ENCODE peak calls at places on chromosomes 11 and 22, in five cellular contexts. A is body of pancreas, M is right lobe of liver, W is A549, F is dorsolateral prefrontal cortex. K is an unnamed sample.

GRCh38 chr11:82874646-82875523 is 25.3 kb downstream of the PRCP start:
- DNase-seq in A (no peak), M (no peak), W (no peak), F (no peak), K (no peak)

GRCh38 chr11:2096919-2097301 is 42.3 kb downstream of the IGF2 start:
- DNase-seq in A (no peak), M (no peak), W (no peak), F (no peak), K (no peak)

GRCh38 chr11:99973993-99974392 is 713.1 kb upstream of the ARHGAP42 start:
- DNase-seq in A (no peak), M (no peak), W (peak; percentile 4), F (no peak), K (no peak)

GRCh38 chr22:26565889-26566288 is 24.0 kb downstream of the TPST2 start:
- DNase-seq in A (no peak), M (no peak), W (no peak), F (no peak), K (no peak)

GRCh38 chr22:22201925-22202343 is 42.7 kb upstream of the VPREB1 start:
- DNase-seq in A (no peak), M (no peak), W (no peak), F (no peak), K (no peak)

GRCh38 chr11:130211781-130212401 is 52.3 kb downstream of the ST14 start:
- DNase-seq in A (no peak), M (no peak), W (no peak), F (peak; percentile 34), K (no peak)

GRCh38 chr11:102010776-102011500 is 36.3 kb upstream of the CFAP300 start:
- DNase-seq in A (peak; percentile 10), M (peak; percentile 18), W (peak; percentile 79), F (no peak), K (no peak)

GRCh38 chr22:27347951-27348350 is 453.6 kb downstream of the MN1 start:
- DNase-seq in A (no peak), M (no peak), W (no peak), F (no peak), K (no peak)

GRCh38 chr11:26741036-26741435 is 19.2 kb upstream of the SLC5A12 start:
- DNase-seq in A (no peak), M (no peak), W (no peak), F (no peak), K (no peak)

GRCh38 chr11:32316232-32316631 is 119.1 kb downstream of the WT1 start:
- DNase-seq in A (no peak), M (no peak), W (no peak), F (no peak), K (no peak)

GRCh38 chr11:43574949-43575915 is 105.3 kb upstream of the HSD17B12 start:
- DNase-seq in A (no peak), M (peak; percentile 24), W (no peak), F (peak; percentile 86), K (no peak)

GRCh38 chr22:31538815-31539214 is 42.5 kb downstream of the SFI1 start:
- DNase-seq in A (no peak), M (no peak), W (no peak), F (peak; percentile 47), K (no peak)

GRCh38 chr11:64996710-64997380 is at the start of gene BATF2:
- DNase-seq in A (peak; percentile 95), M (peak; percentile 85), W (peak; percentile 89), F (peak; percentile 60), K (no peak)

GRCh38 chr11:128420943-128421342 is 166.4 kb downstream of the ETS1 start:
- DNase-seq in A (peak; percentile 39), M (no peak), W (no peak), F (no peak), K (no peak)
- H3K27ac ChIP-seq in A (no peak overlapping the region), M (no peak overlapping the region), W (no peak overlapping the region), F (no peak overlapping the region), K (no peak overlapping the region)

DNA sequence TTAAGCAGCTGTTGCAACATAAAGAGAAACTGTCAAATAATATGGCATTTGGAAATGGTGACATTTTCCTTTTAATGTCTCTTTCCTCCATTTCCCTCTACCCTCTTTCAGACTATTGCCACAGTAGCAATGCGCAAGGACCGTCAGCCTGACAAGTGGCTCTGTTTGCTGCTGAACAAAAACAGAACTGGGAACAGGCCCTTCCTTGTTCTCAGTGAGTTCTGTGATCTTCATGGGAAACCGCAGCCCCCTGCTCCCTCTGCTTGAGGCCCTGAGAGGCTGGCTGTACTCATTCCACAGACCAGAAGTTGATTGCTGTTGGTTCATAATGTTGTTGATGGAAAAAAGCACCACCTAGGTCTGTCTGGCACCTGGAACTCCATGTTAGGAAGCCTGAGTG is 559.7 kb downstream of the OPCML start:
- DNase-seq in A (no peak), M (no peak), W (no peak), F (peak; percentile 67), K (no peak)
- H3K27ac ChIP-seq in A (no peak overlapping the region), M (no peak overlapping the region), W (no peak overlapping the region), F (peak overlapping the region; percentile 94), K (no peak overlapping the region)

GRCh38 chr22:50691521-50691920 is 18.9 kb downstream of the SHANK3 start:
- DNase-seq in A (no peak), M (peak; percentile 18), W (no peak), F (peak; percentile 30), K (no peak)

GRCh38 chr22:50695421-50696250 is 23.0 kb downstream of the SHANK3 start:
- DNase-seq in A (no peak), M (peak; percentile 16), W (no peak), F (peak; percentile 27), K (no peak)

GRCh38 chr22:50694099-50694498 is 21.5 kb downstream of the SHANK3 start:
- DNase-seq in A (no peak), M (no peak), W (no peak), F (peak; percentile 31), K (no peak)

GRCh38 chr22:50694766-50695420 is 22.3 kb downstream of the SHANK3 start:
- DNase-seq in A (no peak), M (peak; percentile 13), W (no peak), F (peak; percentile 36), K (no peak)

DNA sequence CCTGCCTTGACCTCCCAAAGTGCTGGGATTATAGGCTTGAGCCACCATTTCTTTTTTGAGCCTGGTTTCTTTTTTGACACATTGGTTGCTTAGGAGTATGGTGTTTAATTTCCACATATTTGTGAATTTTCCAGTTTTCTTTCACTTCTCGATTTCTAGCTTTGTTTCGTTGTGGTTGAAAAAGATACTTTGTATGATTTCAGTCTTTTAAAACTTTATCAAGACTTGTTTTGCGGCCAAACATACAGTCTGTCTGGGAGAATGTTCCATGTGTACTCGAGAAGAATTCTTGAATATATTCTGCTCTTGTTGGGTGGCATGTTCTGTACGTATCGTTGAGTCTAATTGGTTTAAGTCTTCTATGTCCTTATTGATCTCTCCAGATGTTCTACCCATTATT is 20.8 kb downstream of the SHANK3 start:
- DNase-seq in A (no peak), M (no peak), W (no peak), F (no peak), K (no peak)
- H3K27ac ChIP-seq in A (no peak overlapping the region), M (no peak overlapping the region), W (no peak overlapping the region), F (no peak overlapping the region), K (no peak overlapping the region)

DNA sequence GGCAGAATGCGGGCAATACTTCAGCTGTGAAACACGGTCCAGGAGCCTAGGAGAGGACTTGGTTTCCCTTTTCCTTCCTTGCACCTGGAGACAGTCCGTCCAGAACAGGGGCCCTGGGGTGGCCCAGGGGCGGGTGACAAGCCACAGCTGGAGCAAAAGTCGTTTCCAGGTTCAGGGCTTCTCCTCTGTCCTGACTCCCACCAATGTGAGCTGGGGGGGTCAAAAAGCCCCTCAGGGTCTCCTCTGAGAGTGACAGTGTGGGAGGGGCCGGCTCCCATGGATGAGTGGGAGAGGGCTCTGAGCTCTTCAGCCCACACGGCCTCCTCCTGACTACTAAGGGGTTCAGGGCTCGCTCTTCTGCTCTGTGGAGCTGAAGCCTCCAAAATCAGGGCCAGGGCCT is 20.1 kb upstream of the ARFGAP3 start:
- DNase-seq in A (no peak), M (no peak), W (no peak), F (no peak), K (no peak)
- H3K27ac ChIP-seq in A (peak overlapping the region; percentile 92), M (no peak overlapping the region), W (no peak overlapping the region), F (no peak overlapping the region), K (no peak overlapping the region)

GRCh38 chr11:20057055-20057943 is 103.0 kb downstream of the DBX1 start:
- DNase-seq in A (no peak), M (no peak), W (no peak), F (no peak), K (no peak)
- H3K27ac ChIP-seq in A (no peak overlapping the region), M (no peak overlapping the region), W (no peak overlapping the region), F (no peak overlapping the region), K (peak overlapping the region; percentile 90)